ENCODE peak calls at places on chromosome 17, in four cellular contexts. M is heart right ventricle, B is aorta, W is ascending aorta. E is an unnamed sample.

GRCh38 chr17:3730881-3731429 is 7.3 kb downstream of the HASPIN start:
- DNase-seq in W (no peak), M (no peak), B (no peak), E (no peak)

GRCh38 chr17:9432867-9433495 is 142.6 kb downstream of the STX8 start:
- DNase-seq in W (no peak), M (no peak), B (no peak), E (no peak)

GRCh38 chr17:17938388-17939107 is 33.7 kb downstream of the TOM1L2 start:
- DNase-seq in W (no peak), B (no peak), M (no peak), E (no peak)

GRCh38 chr17:54882950-54883349 is 17.7 kb upstream of the TOM1L1 start:
- DNase-seq in M (no peak), W (no peak), B (no peak), E (no peak)

GRCh38 chr17:39699818-39700147 is at the start of gene ERBB2:
- DNase-seq in M (peak; percentile 77), B (peak; percentile 88), W (no peak), E (no peak)

GRCh38 chr17:15657868-15658775 is 26.0 kb downstream of the TRIM16 start:
- DNase-seq in M (no peak), B (no peak), W (no peak), E (no peak)

GRCh38 chr17:44920565-44920940 is 5.3 kb upstream of the GFAP start:
- DNase-seq in W (no peak), B (peak; percentile 51), M (no peak), E (peak; percentile 16)

GRCh38 chr17:10526517-10526916 is 8.2 kb upstream of the MYH1 start:
- DNase-seq in M (no peak), B (no peak), W (no peak), E (no peak)

GRCh38 chr17:9343513-9343912 is 232.1 kb downstream of the STX8 start:
- DNase-seq in M (no peak), B (no peak), W (no peak), E (no peak)

GRCh38 chr17:41251261-41251660 is 1.8 kb downstream of the KRTAP9-4 start:
- DNase-seq in W (no peak), B (no peak), M (no peak), E (no peak)

GRCh38 chr17:58343131-58343530 is 8.9 kb downstream of the SUPT4H1 start:
- DNase-seq in M (no peak), W (no peak), B (no peak), E (no peak)

GRCh38 chr17:7436556-7437368 is 1.5 kb downstream of the TMEM102 start:
- DNase-seq in B (peak; percentile 92), M (peak; percentile 70), W (no peak), E (peak; percentile 63)
- H3K4me3 ChIP-seq in B (no peak overlapping the region), M (peak overlapping the region; percentile 66), W (peak overlapping the region; percentile 59), E (peak overlapping the region; percentile 42)

GRCh38 chr17:42288078-42288984 is at the start of gene STAT5A:
- DNase-seq in B (peak; percentile 96), W (peak; percentile 74), M (peak; percentile 92), E (peak; percentile 66)

GRCh38 chr17:42290577-42290976 is 2.3 kb downstream of the STAT5A start:
- DNase-seq in B (peak; percentile 25), W (no peak), M (no peak), E (no peak)

GRCh38 chr17:42289863-42290165 is 1.5 kb downstream of the STAT5A start:
- DNase-seq in B (peak; percentile 44), M (no peak), W (no peak), E (no peak)

GRCh38 chr17:42287305-42288077 is 807 bp upstream of the STAT5A start:
- DNase-seq in M (peak; percentile 53), W (no peak), B (peak; percentile 88), E (no peak)

GRCh38 chr17:42288985-42289862 is 926 bp downstream of the STAT5A start:
- DNase-seq in B (peak; percentile 79), M (no peak), W (no peak), E (no peak)
- H3K4me3 ChIP-seq in B (peak overlapping the region; percentile 81), M (peak overlapping the region; percentile 77), W (peak overlapping the region; percentile 82), E (peak overlapping the region; percentile 72)

DNA sequence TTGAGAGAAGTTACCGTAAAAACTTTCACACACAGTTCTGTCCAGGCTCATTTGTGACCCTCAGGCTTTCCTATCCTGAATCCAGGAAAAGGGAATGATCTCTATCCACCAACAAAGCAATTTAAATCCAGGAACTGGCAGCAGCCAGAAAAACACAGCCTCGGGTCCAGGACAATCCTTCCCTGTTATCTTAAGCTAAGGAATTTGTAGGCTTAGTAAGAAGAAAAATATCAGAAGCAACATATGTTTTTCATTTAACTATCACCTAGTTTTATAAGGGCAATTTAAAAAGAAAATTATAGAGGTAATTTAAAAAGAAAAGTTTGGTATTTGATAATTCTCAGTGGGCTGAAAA is 47.1 kb downstream of the TEX2 start:
- DNase-seq in B (no peak), M (no peak), W (no peak), E (no peak)
- H3K4me3 ChIP-seq in B (no peak overlapping the region), M (no peak overlapping the region), W (no peak overlapping the region), E (no peak overlapping the region)

DNA sequence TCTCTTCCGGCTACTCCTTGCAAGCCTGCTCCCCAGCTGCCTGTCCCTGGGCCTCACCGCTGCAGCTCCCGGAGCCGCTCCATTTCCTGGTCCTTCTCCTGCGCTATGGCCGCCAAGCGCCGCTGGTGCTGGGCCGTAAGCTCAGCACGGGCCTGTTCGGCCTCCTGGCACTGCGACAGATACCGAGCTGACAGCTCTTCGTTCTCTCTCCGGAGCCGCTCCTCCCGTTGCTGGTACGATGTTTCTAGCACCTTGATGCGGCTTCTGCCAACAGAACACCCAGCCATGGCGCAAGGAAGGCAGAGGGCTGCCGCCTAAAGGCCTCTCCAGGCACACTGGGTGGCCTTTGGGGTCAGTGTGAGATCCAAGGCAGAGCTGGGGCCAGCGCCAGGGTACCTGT is 14.9 kb upstream of the MRPL38 start:
- DNase-seq in W (no peak), B (no peak), M (no peak), E (no peak)
- H3K4me3 ChIP-seq in W (no peak overlapping the region), B (no peak overlapping the region), M (no peak overlapping the region), E (no peak overlapping the region)

E was measured in dorsolateral prefrontal cortex.